ENCODE peak calls at places on chromosome 21, in nine cellular contexts. T, N, G, X, H, L, Y, U and E are unnamed samples.
A peak's percentile ranks its signal among the peaks of the same experiment; 100 is the strongest.

GRCh38 chr21:28540514-28540913 is 452.2 kb downstream of the LTN1 start:
- DNase-seq in G (no peak), U (no peak), Y (no peak), L (no peak), N (no peak), T (no peak), X (peak; percentile 79), H (no peak), E (no peak)

GRCh38 chr21:39763282-39763970 is 18.4 kb downstream of the IGSF5 start:
- DNase-seq in G (no peak), L (no peak), U (no peak), Y (no peak), X (peak; percentile 30), N (no peak), H (no peak), T (no peak), E (no peak)

GRCh38 chr21:31509108-31510017 is 150.1 kb upstream of the SOD1 start:
- DNase-seq in N (peak; percentile 64), G (peak; percentile 38), L (no peak), X (peak; percentile 41), T (peak; percentile 94), H (no peak), Y (peak; percentile 35), U (no peak), E (no peak)

GRCh38 chr21:42556960-42557359 is 43.3 kb downstream of the SLC37A1 start:
- DNase-seq in H (no peak), Y (no peak), U (no peak), T (no peak), N (peak; percentile 71), L (peak; percentile 33), X (no peak), G (no peak), E (peak; percentile 89)

GRCh38 chr21:23725576-23725975 is 1881.7 kb downstream of the MRPL39 start:
- DNase-seq in T (peak; percentile 59), G (no peak), U (no peak), N (no peak), L (no peak), X (no peak), H (no peak), Y (no peak), E (no peak)

GRCh38 chr21:31988492-31989285 is 115.9 kb downstream of the HUNK start:
- DNase-seq in X (no peak), H (no peak), G (no peak), Y (no peak), T (peak; percentile 12), U (no peak), N (no peak), L (no peak), E (no peak)

GRCh38 chr21:41894511-41894910 is 15.4 kb upstream of the PRDM15 start:
- DNase-seq in G (no peak), H (no peak), X (no peak), T (no peak), L (no peak), N (no peak), U (no peak), Y (no peak), E (no peak)

GRCh38 chr21:40997831-40998230 is 150.9 kb upstream of the DSCAM start:
- DNase-seq in N (no peak), G (no peak), L (no peak), X (no peak), Y (no peak), U (no peak), T (no peak), H (no peak), E (no peak)

GRCh38 chr21:41768371-41769042 is 1.7 kb upstream of the RIPK4 start:
- DNase-seq in H (no peak), N (peak; percentile 38), T (peak; percentile 92), U (no peak), X (peak; percentile 85), Y (peak; percentile 79), G (peak; percentile 67), L (no peak), E (peak; percentile 88)

GRCh38 chr21:38569733-38570132 is 71.5 kb upstream of the ERG start:
- DNase-seq in G (no peak), U (no peak), X (no peak), Y (no peak), N (no peak), H (no peak), T (no peak), L (no peak), E (no peak)

GRCh38 chr21:42068256-42068545 is 2.9 kb upstream of the UMODL1 start:
- DNase-seq in X (no peak), U (peak; percentile 33), Y (no peak), L (no peak), H (no peak), N (no peak), G (no peak), T (no peak), E (no peak)

GRCh38 chr21:40334159-40334558 is 466.9 kb downstream of the PCP4 start:
- DNase-seq in X (no peak), U (no peak), T (no peak), G (no peak), Y (no peak), H (no peak), N (no peak), L (no peak), E (no peak)

GRCh38 chr21:41345934-41346685 is 15.7 kb upstream of the MX2 start:
- DNase-seq in H (no peak), U (no peak), X (no peak), N (no peak), T (no peak), Y (no peak), L (no peak), G (no peak), E (no peak)

GRCh38 chr21:39568380-39568779 is 44.4 kb upstream of the B3GALT5 start:
- DNase-seq in N (no peak), Y (no peak), L (no peak), X (no peak), U (no peak), T (peak; percentile 56), G (no peak), H (no peak), E (no peak)

GRCh38 chr21:26473471-26473870 is 99.6 kb downstream of the CYYR1 start:
- DNase-seq in Y (no peak), T (no peak), N (no peak), X (no peak), H (no peak), G (no peak), U (no peak), L (no peak), E (no peak)
- H3K4me3 ChIP-seq in Y (no peak overlapping the region), T (no peak overlapping the region), N (no peak overlapping the region), X (no peak overlapping the region), H (no peak overlapping the region), G (no peak overlapping the region), U (no peak overlapping the region), L (no peak overlapping the region), E (no peak overlapping the region)

DNA sequence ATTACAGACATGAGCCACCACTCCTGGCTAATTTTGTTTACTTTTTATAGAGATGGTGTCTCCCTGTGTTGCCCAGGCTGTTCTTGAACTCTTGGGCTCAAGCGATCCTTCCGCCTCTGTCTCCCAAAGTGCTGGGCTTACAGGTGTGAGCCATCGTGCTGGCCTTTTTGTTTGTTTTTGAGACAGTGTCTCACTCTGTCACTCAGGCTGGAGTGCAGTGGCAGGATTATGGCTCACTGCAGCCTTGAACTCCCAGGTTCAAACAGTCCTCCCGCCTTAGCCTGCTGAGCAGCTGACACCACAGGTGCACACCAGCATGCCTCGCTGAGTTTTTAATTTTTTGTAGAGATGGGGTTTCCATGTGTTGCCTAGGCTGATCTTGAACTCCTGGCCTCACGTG is 49.1 kb downstream of the ADARB1 start:
- DNase-seq in G (no peak), N (peak; percentile 86), X (no peak), Y (no peak), L (no peak), H (no peak), U (no peak), T (no peak), E (no peak)
- H3K4me1 ChIP-seq in G (peaks cover 9% of the 10 kb centered on the region), N (peaks cover 52% of the 10 kb centered on the region), X (no peaks in the 10 kb centered on the region), Y (peaks cover 2% of the 10 kb centered on the region), L (peaks cover 3% of the 10 kb centered on the region), H (peaks cover 36% of the 10 kb centered on the region), U (peaks cover 16% of the 10 kb centered on the region), T (no peaks in the 10 kb centered on the region), E (no peaks in the 10 kb centered on the region)

DNA sequence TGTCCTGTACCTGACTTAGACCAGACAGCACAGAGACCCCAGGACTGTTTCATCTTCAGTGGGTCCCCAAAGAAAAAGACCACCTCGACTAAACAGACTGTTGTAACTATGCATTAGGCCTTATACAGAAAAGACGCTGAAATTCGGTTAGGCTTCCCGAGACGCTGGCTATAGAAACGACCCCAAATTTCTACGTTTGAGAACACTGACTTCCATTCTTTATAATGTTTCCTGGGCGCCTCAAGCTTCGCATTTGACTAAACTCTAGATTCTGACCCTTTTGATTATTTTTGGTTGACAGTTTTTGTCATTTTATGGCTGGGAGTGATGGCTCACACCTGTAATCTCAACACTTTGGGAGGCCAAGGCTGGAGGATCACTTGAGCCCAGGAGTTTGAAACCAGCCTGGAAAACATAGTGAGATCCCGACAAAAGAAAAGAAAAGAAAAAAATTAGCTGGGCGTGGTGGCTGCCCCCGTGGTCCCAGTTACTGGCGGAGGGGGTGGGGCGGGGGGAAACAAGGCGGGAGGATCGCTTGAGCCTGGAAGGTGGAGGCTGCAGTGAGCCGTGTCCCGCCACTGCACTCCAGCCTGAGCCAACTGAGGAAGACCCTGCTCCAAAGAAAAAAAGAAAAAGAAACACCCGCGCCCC is 861 bp upstream of the TRAPPC10 start:
- DNase-seq in N (no peak), U (no peak), G (no peak), X (no peak), T (peak; percentile 51), H (no peak), Y (no peak), L (peak; percentile 41), E (no peak)
- H3K4me3 ChIP-seq in N (peak overlapping the region; percentile 84), U (peak overlapping the region; percentile 99), G (peak overlapping the region; percentile 89), X (peak overlapping the region; percentile 61), T (peak overlapping the region; percentile 78), H (peak overlapping the region; percentile 98), Y (peak overlapping the region; percentile 89), L (peak overlapping the region; percentile 89), E (peak overlapping the region; percentile 98)

GRCh38 chr21:45539046-45539795 is 3.0 kb downstream of the SLC19A1 start:
- DNase-seq in N (no peak), H (peak; percentile 54), T (no peak), U (peak; percentile 39), L (no peak), G (no peak), X (no peak), Y (no peak), E (peak; percentile 60)
- H3K4me1 ChIP-seq in N (no peaks in the 10 kb centered on the region), H (peaks cover 37% of the 10 kb centered on the region), T (peaks cover 2% of the 10 kb centered on the region), U (peaks cover 12% of the 10 kb centered on the region), L (peaks cover 24% of the 10 kb centered on the region), G (peaks cover 26% of the 10 kb centered on the region), X (no peaks in the 10 kb centered on the region), Y (peaks cover 10% of the 10 kb centered on the region), E (peaks cover 18% of the 10 kb centered on the region)

DNA sequence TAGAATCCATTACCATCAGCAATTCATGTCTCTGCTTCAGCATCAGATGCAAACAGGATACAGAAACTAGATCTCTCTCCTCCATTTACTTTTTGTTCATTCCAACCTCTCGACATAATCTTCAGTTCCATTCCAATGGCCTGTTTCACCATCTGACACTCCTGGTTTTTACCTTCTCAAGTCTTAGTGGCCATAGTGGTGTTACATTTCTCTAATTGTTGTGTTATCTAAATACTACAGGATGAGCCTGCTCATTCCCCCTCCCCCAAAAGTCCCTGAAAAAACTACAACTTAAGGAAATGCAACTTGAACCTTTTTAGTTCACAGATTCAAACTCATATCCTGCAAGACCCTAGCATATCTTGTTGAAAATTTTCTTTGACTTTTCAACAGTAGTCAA is 4.0 kb downstream of the NRIP1 start:
- DNase-seq in L (no peak), U (no peak), T (peak; percentile 89), G (no peak), Y (no peak), H (no peak), X (peak; percentile 66), N (no peak), E (no peak)
- H3K4me3 ChIP-seq in L (no peak overlapping the region), U (peak overlapping the region; percentile 83), T (no peak overlapping the region), G (peak overlapping the region; percentile 90), Y (no peak overlapping the region), H (no peak overlapping the region), X (peak overlapping the region; percentile 9), N (no peak overlapping the region), E (no peak overlapping the region)

GRCh38 chr21:35139382-35139715 is 90.2 kb upstream of the RUNX1 start:
- DNase-seq in G (no peak), T (no peak), Y (no peak), H (no peak), N (no peak), X (peak; percentile 55), U (no peak), L (no peak), E (no peak)
- H3K4me1 ChIP-seq in G (no peaks in the 10 kb centered on the region), T (peaks cover 4% of the 10 kb centered on the region), Y (peaks cover 42% of the 10 kb centered on the region), H (no peaks in the 10 kb centered on the region), N (peaks cover 19% of the 10 kb centered on the region), X (peaks cover 9% of the 10 kb centered on the region), U (peaks cover 2% of the 10 kb centered on the region), L (no peaks in the 10 kb centered on the region), E (no peaks in the 10 kb centered on the region)